ENCODE peak calls at places on chromosomes 5 and 9, in seven cellular contexts. B is omental fat pad, O is HFF-Myc, J is GM12864, W is HFFc6, E is A673, N is B cell. M is an unnamed sample.

GRCh38 chr5:81486711-81487110 is 92.8 kb upstream of the ACOT12 start:
- DNase-seq in J (no peak), W (no peak), O (no peak), N (no peak), E (peak), B (no peak), M (no peak)

GRCh38 chr9:71814805-71815204 is 46.5 kb upstream of the CEMIP2 start:
- DNase-seq in O (no peak), B (no peak), J (no peak), E (no peak), W (no peak), N (no peak), M (no peak)

GRCh38 chr5:180817847-180818246 is 15.2 kb upstream of the MGAT1 start:
- DNase-seq in J (no peak), W (no peak), O (no peak), E (no peak), B (peak), N (no peak), M (no peak)

GRCh38 chr5:133401731-133402347 is 210.5 kb downstream of the FSTL4 start:
- DNase-seq in N (no peak), O (no peak), J (no peak), B (no peak), W (no peak), E (no peak), M (no peak)

GRCh38 chr5:116389601-116390000 is 185.0 kb downstream of the SEMA6A start:
- DNase-seq in W (no peak), B (no peak), E (no peak), J (no peak), O (no peak), N (no peak), M (no peak)

GRCh38 chr9:78856781-78857180 is 559.9 kb downstream of the PSAT1 start:
- DNase-seq in B (no peak), N (no peak), E (no peak), O (no peak), J (no peak), W (no peak), M (no peak)

GRCh38 chr5:89276566-89277305 is 393.8 kb upstream of the MEF2C start:
- DNase-seq in N (no peak), O (no peak), B (no peak), E (no peak), W (peak), J (no peak), M (peak)

GRCh38 chr5:1409386-1410110 is 35.7 kb downstream of the SLC6A3 start:
- DNase-seq in O (peak), W (no peak), J (no peak), E (peak), N (no peak), B (no peak), M (no peak)

GRCh38 chr5:55226934-55227737 is at the start of gene MCIDAS:
- DNase-seq in N (no peak), J (no peak), B (no peak), E (peak), O (no peak), W (no peak), M (no peak)
- TF ChIP-seq CTCF in N (no peak), J (peak), B (no peak), E (no peak), O (no peak), W (no peak), M (peak)

GRCh38 chr9:77769246-77769645 is 121.1 kb upstream of the GNA14 start:
- DNase-seq in E (no peak), W (no peak), B (no peak), O (no peak), J (no peak), N (no peak), M (no peak)

GRCh38 chr9:77766587-77766986 is 118.5 kb upstream of the GNA14 start:
- DNase-seq in O (no peak), N (no peak), W (no peak), E (no peak), J (no peak), B (no peak), M (no peak)

GRCh38 chr9:77763566-77763965 is 115.4 kb upstream of the GNA14 start:
- DNase-seq in O (no peak), N (no peak), J (no peak), B (no peak), E (no peak), W (no peak), M (no peak)

GRCh38 chr9:77765781-77766259 is 117.7 kb upstream of the GNA14 start:
- DNase-seq in O (no peak), E (no peak), J (no peak), W (no peak), B (no peak), N (no peak), M (no peak)

GRCh38 chr9:77764894-77765780 is 117.0 kb upstream of the GNA14 start:
- DNase-seq in E (peak), J (no peak), O (no peak), W (peak), N (no peak), B (no peak), M (peak)
- TF ChIP-seq CTCF in E (peak), J (peak), O (peak), W (peak), N (no peak), B (no peak), M (peak)

DNA sequence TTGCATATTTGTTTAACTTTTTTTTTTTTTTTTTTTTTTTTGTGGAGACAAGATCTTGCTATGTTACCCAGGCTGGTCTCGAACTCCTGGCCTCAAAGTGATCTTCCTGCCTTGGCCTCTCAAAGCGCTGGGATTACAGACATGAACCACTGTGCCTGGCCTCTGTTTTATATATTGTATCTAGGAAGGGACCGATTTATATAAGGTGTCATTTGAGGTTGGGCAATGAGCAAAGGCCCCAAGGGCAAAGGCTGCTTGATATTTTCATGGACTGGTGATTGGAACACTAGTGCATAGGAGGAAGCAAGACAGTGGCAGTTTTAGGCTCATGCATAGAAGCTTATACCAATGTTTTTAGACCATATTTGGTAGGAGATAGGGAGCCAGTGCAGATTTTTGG is 3.2 kb downstream of the SLC26A2 start:
- DNase-seq in B (no peak), E (no peak), W (no peak), J (no peak), N (no peak), O (no peak), M (no peak)
- TF ChIP-seq CTCF in B (no peak), E (no peak), W (no peak), J (no peak), N (no peak), O (no peak), M (no peak)

DNA sequence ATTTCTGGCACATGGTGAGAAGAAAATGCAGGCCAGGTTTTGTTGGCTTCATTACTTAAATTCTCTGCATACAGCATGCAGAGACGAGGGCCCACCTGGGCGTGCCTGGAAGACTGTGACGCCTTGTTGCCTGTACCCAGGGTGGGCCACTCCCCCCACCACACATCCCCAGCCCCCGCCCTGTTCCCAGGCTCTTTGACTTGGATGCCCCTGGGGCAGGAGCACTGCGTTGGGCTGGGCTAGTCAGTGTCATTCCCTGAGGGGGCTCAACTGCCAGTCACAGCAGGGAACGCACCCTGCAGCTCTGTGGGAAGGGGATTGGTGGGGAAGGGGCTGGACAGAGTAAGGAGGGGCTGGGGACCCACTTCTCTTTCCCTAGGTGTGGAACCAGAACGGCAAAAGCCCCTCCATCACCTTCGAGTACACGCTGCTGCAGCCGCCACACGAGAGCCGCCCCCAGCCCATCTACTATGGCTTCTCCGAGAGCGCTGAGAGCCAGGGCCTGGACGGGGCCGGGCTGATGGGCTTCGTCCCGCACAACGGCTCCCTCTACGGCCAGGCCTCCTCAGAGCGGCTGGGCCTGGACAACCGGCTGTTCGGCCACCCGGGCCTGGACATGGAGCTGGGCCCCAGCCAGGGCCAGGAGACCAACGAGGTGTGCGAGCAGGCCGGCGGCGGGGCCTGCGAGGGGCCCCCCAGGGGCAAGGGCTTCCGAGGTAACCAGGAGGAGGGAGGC is 19.6 kb downstream of the ADAMTSL2 start:
- DNase-seq in B (no peak), E (no peak), N (no peak), W (no peak), O (no peak), J (no peak), M (no peak)
- TF ChIP-seq CTCF in B (no peak), E (no peak), N (no peak), W (no peak), O (no peak), J (no peak), M (no peak)

DNA sequence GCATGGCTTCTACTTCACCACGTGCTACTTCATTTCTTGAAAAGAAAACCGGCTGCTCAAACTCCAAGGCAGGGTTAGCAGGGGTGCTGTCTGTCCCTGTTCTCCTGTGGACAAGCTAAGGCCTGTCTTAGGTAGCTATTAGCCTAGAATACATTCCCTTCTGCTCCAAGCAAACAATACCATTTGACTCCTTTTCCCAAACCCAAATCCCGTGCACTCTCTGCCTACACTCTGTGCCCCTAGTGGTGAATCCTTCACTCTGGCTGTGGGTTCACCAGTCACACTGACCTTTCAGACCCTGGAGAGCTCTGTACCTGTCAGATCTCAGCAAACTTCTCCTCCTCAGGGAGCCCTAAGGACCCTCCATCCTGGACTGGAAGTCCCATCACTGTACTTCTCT is 211.6 kb downstream of the SLIT3 start:
- DNase-seq in O (no peak), J (no peak), B (no peak), W (no peak), N (no peak), E (no peak), M (peak)
- TF ChIP-seq CTCF in O (no peak), J (peak), B (no peak), W (peak), N (no peak), E (peak), M (peak)

DNA sequence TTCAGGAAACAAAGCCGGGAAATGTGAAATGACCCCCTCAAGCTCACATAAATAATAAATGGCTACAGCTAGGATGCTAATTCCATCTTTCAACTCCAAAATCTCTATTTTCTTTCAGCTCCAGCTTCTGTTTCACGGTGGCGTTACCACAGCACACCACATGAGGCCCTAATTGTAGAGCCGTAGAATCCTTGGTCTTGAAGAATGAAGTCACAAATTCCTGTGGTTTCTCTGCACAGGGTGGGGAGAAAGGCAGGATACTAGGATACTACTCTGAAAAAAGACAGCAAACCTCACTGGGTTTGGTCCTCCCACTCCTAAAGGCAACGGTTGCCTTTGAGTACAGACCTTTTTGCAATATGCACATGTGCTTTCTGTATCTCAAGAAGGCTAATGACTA is 13.9 kb upstream of the RARS1 start:
- DNase-seq in B (no peak), J (no peak), E (peak), N (no peak), W (peak), O (peak), M (peak)
- TF ChIP-seq CTCF in B (no peak), J (no peak), E (peak), N (no peak), W (peak), O (peak), M (peak)

DNA sequence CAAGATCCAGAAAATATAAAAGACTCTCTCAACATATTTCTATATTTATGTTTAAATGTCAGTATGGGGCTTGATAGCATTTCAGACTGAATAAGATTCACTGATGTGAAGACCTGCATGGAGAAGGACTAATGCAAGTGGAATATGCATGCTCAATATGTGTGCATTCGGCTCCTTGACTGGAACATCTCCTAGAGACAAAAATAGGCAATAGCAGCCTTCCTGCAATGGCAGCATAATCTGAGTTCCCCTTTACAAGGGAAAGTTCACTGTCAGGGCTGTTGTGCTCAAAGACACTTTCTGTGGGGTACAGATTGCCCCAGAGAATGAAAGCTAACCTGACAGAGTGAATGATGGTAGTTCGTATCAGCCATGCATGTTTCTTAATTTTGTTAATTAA is 42.4 kb downstream of the STARD4 start:
- DNase-seq in N (no peak), B (no peak), E (no peak), W (no peak), J (no peak), O (no peak), M (no peak)
- TF ChIP-seq CTCF in N (no peak), B (no peak), E (no peak), W (no peak), J (no peak), O (no peak), M (peak)